ENCODE peak calls at places on chromosomes 16 and 17, in eight cellular contexts. One of them, this sample, is unnamed.

GRCh38 chr17:17966399-17966798 is 5.8 kb downstream of the TOM1L2 start:
- DNase-seq in neural progenitor cell: no peak
- DNase-seq in cardiac muscle cell: no peak
- DNase-seq in right lobe of liver: no peak
- DNase-seq in transverse colon: no peak
- DNase-seq in H1: no peak
- DNase-seq in CD8-positive, alpha-beta memory T cell: no peak
- DNase-seq in upper lobe of left lung: no peak
- DNase-seq in this sample: no peak

GRCh38 chr17:36066365-36066945 is 2.4 kb downstream of the CCL18 start:
- DNase-seq in neural progenitor cell: no peak
- DNase-seq in CD8-positive, alpha-beta memory T cell: peak; percentile 69
- DNase-seq in transverse colon: no peak
- DNase-seq in H1: no peak
- DNase-seq in right lobe of liver: no peak
- DNase-seq in upper lobe of left lung: no peak
- DNase-seq in cardiac muscle cell: no peak
- DNase-seq in this sample: no peak

GRCh38 chr17:32870027-32870670 is 6.8 kb downstream of the MYO1D start:
- DNase-seq in H1: no peak
- DNase-seq in cardiac muscle cell: no peak
- DNase-seq in neural progenitor cell: no peak
- DNase-seq in transverse colon: no peak
- DNase-seq in right lobe of liver: no peak
- DNase-seq in upper lobe of left lung: no peak
- DNase-seq in CD8-positive, alpha-beta memory T cell: no peak
- DNase-seq in this sample: no peak

GRCh38 chr17:31582151-31582907 is 190.9 kb downstream of the RAB11FIP4 start:
- DNase-seq in H1: no peak
- DNase-seq in neural progenitor cell: no peak
- DNase-seq in cardiac muscle cell: peak; percentile 77
- DNase-seq in transverse colon: peak; percentile 52
- DNase-seq in right lobe of liver: no peak
- DNase-seq in upper lobe of left lung: peak; percentile 49
- DNase-seq in CD8-positive, alpha-beta memory T cell: no peak
- DNase-seq in this sample: peak; percentile 29

GRCh38 chr17:35731239-35731931 is at the start of gene RASL10B:
- DNase-seq in transverse colon: peak; percentile 37
- DNase-seq in CD8-positive, alpha-beta memory T cell: no peak
- DNase-seq in right lobe of liver: no peak
- DNase-seq in H1: peak; percentile 85
- DNase-seq in neural progenitor cell: peak; percentile 85
- DNase-seq in upper lobe of left lung: peak; percentile 90
- DNase-seq in cardiac muscle cell: peak; percentile 62
- DNase-seq in this sample: peak; percentile 29

GRCh38 chr16:73321942-73322341 is 274.0 kb upstream of the ZFHX3 start:
- DNase-seq in right lobe of liver: no peak
- DNase-seq in neural progenitor cell: no peak
- DNase-seq in upper lobe of left lung: no peak
- DNase-seq in transverse colon: no peak
- DNase-seq in H1: no peak
- DNase-seq in cardiac muscle cell: no peak
- DNase-seq in CD8-positive, alpha-beta memory T cell: no peak
- DNase-seq in this sample: no peak

GRCh38 chr16:49524578-49525315 is 151.1 kb downstream of the C16orf78 start:
- DNase-seq in H1: no peak
- DNase-seq in neural progenitor cell: no peak
- DNase-seq in transverse colon: no peak
- DNase-seq in cardiac muscle cell: no peak
- DNase-seq in CD8-positive, alpha-beta memory T cell: no peak
- DNase-seq in upper lobe of left lung: peak; percentile 70
- DNase-seq in right lobe of liver: no peak
- DNase-seq in this sample: no peak

GRCh38 chr16:8717469-8717868 is 43.1 kb downstream of the ABAT start:
- DNase-seq in transverse colon: no peak
- DNase-seq in right lobe of liver: no peak
- DNase-seq in H1: no peak
- DNase-seq in cardiac muscle cell: no peak
- DNase-seq in neural progenitor cell: no peak
- DNase-seq in upper lobe of left lung: no peak
- DNase-seq in CD8-positive, alpha-beta memory T cell: no peak
- DNase-seq in this sample: no peak

GRCh38 chr17:41635121-41636097 is 11.0 kb upstream of the KRT17 start:
- DNase-seq in H1: no peak
- DNase-seq in neural progenitor cell: peak; percentile 48
- DNase-seq in right lobe of liver: no peak
- DNase-seq in cardiac muscle cell: peak; percentile 26
- DNase-seq in transverse colon: no peak
- DNase-seq in upper lobe of left lung: no peak
- DNase-seq in CD8-positive, alpha-beta memory T cell: no peak
- DNase-seq in this sample: no peak

GRCh38 chr17:27340990-27341595 is 47.2 kb downstream of the WSB1 start:
- DNase-seq in cardiac muscle cell: no peak
- DNase-seq in right lobe of liver: no peak
- DNase-seq in neural progenitor cell: no peak
- DNase-seq in upper lobe of left lung: no peak
- DNase-seq in transverse colon: no peak
- DNase-seq in H1: no peak
- DNase-seq in CD8-positive, alpha-beta memory T cell: no peak
- DNase-seq in this sample: no peak

GRCh38 chr17:72297326-72298115 is 176.7 kb downstream of the SOX9 start:
- DNase-seq in H1: no peak
- DNase-seq in transverse colon: no peak
- DNase-seq in upper lobe of left lung: no peak
- DNase-seq in neural progenitor cell: no peak
- DNase-seq in cardiac muscle cell: peak; percentile 61
- DNase-seq in right lobe of liver: no peak
- DNase-seq in CD8-positive, alpha-beta memory T cell: no peak
- DNase-seq in this sample: peak; percentile 60

GRCh38 chr17:57859601-57860413 is 10.0 kb upstream of the MRPS23 start:
- DNase-seq in right lobe of liver: no peak
- DNase-seq in neural progenitor cell: no peak
- DNase-seq in H1: no peak
- DNase-seq in transverse colon: no peak
- DNase-seq in upper lobe of left lung: no peak
- DNase-seq in CD8-positive, alpha-beta memory T cell: peak; percentile 1
- DNase-seq in cardiac muscle cell: no peak
- DNase-seq in this sample: no peak

GRCh38 chr16:30660424-30661251 is 2.4 kb downstream of the FBRS start:
- DNase-seq in right lobe of liver: no peak
- DNase-seq in H1: no peak
- DNase-seq in cardiac muscle cell: no peak
- DNase-seq in CD8-positive, alpha-beta memory T cell: peak; percentile 88
- DNase-seq in neural progenitor cell: no peak
- DNase-seq in transverse colon: peak; percentile 87
- DNase-seq in upper lobe of left lung: no peak
- DNase-seq in this sample: peak; percentile 50

GRCh38 chr17:56431736-56432135 is 161.8 kb upstream of the NOG start:
- DNase-seq in upper lobe of left lung: no peak
- DNase-seq in CD8-positive, alpha-beta memory T cell: no peak
- DNase-seq in right lobe of liver: no peak
- DNase-seq in transverse colon: no peak
- DNase-seq in neural progenitor cell: peak; percentile 28
- DNase-seq in H1: no peak
- DNase-seq in cardiac muscle cell: no peak
- DNase-seq in this sample: no peak

GRCh38 chr16:81521141-81521626 is 76.6 kb downstream of the CMIP start:
- DNase-seq in neural progenitor cell: no peak
- DNase-seq in upper lobe of left lung: no peak
- DNase-seq in right lobe of liver: no peak
- DNase-seq in CD8-positive, alpha-beta memory T cell: peak; percentile 95
- DNase-seq in H1: no peak
- DNase-seq in transverse colon: peak; percentile 63
- DNase-seq in cardiac muscle cell: no peak
- DNase-seq in this sample: no peak

GRCh38 chr17:30203471-30203981 is 32.0 kb downstream of the SLC6A4 start:
- DNase-seq in cardiac muscle cell: no peak
- DNase-seq in neural progenitor cell: no peak
- DNase-seq in CD8-positive, alpha-beta memory T cell: no peak
- DNase-seq in H1: peak; percentile 56
- DNase-seq in transverse colon: no peak
- DNase-seq in right lobe of liver: no peak
- DNase-seq in upper lobe of left lung: no peak
- DNase-seq in this sample: no peak

GRCh38 chr17:49908782-49909714 is 59.9 kb upstream of the DLX4 start:
- DNase-seq in cardiac muscle cell: no peak
- DNase-seq in CD8-positive, alpha-beta memory T cell: no peak
- DNase-seq in right lobe of liver: no peak
- DNase-seq in upper lobe of left lung: no peak
- DNase-seq in H1: no peak
- DNase-seq in neural progenitor cell: no peak
- DNase-seq in transverse colon: no peak
- DNase-seq in this sample: no peak
- H3K27me3 ChIP-seq in cardiac muscle cell: peaks cover 79% of the 10 kb centered on the region
- H3K27me3 ChIP-seq in CD8-positive, alpha-beta memory T cell: peaks cover 60% of the 10 kb centered on the region
- H3K27me3 ChIP-seq in right lobe of liver: peaks cover 19% of the 10 kb centered on the region
- H3K27me3 ChIP-seq in upper lobe of left lung: peaks cover 3% of the 10 kb centered on the region
- H3K27me3 ChIP-seq in H1: peaks cover 70% of the 10 kb centered on the region
- H3K27me3 ChIP-seq in neural progenitor cell: peaks cover 98% of the 10 kb centered on the region
- H3K27me3 ChIP-seq in transverse colon: peaks cover 94% of the 10 kb centered on the region
- H3K27me3 ChIP-seq in this sample: peaks cover 62% of the 10 kb centered on the region

GRCh38 chr17:47603830-47604229 is 45.9 kb upstream of the KPNB1 start:
- DNase-seq in CD8-positive, alpha-beta memory T cell: no peak
- DNase-seq in neural progenitor cell: no peak
- DNase-seq in transverse colon: no peak
- DNase-seq in upper lobe of left lung: no peak
- DNase-seq in cardiac muscle cell: no peak
- DNase-seq in right lobe of liver: no peak
- DNase-seq in H1: no peak
- DNase-seq in this sample: no peak
- H3K27ac ChIP-seq in CD8-positive, alpha-beta memory T cell: no peak overlapping the region
- H3K27ac ChIP-seq in neural progenitor cell: no peak overlapping the region
- H3K27ac ChIP-seq in transverse colon: peak overlapping the region; percentile 51
- H3K27ac ChIP-seq in upper lobe of left lung: no peak overlapping the region
- H3K27ac ChIP-seq in cardiac muscle cell: no peak overlapping the region
- H3K27ac ChIP-seq in right lobe of liver: no peak overlapping the region
- H3K27ac ChIP-seq in H1: no peak overlapping the region
- H3K27ac ChIP-seq in this sample: no peak overlapping the region

DNA sequence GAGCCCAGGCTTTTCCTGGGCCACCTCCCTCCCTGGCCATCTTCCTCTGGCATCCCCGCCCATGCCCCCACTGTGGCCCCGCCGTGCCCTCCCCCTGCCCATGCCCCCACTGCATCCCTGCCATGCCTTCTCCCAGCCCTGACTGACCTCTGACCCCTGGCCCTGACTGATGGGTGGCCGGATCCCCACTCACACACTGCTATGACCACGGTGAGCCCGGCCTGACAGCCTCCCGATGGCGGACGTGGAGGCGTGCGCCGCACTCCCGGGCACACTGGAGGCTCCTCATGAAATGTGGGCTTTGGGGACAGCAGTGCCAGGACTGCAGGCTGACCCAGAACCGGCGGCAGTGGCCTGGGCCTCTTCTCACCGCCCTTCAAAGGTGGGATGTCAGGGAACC is 10.6 kb upstream of the C1QTNF8 start:
- DNase-seq in right lobe of liver: no peak
- DNase-seq in CD8-positive, alpha-beta memory T cell: no peak
- DNase-seq in upper lobe of left lung: no peak
- DNase-seq in cardiac muscle cell: no peak
- DNase-seq in H1: no peak
- DNase-seq in neural progenitor cell: no peak
- DNase-seq in transverse colon: no peak
- DNase-seq in this sample: no peak
- H3K27me3 ChIP-seq in right lobe of liver: peaks cover 10% of the 10 kb centered on the region
- H3K27me3 ChIP-seq in CD8-positive, alpha-beta memory T cell: no peaks in the 10 kb centered on the region
- H3K27me3 ChIP-seq in upper lobe of left lung: no peaks in the 10 kb centered on the region
- H3K27me3 ChIP-seq in cardiac muscle cell: peaks cover 20% of the 10 kb centered on the region
- H3K27me3 ChIP-seq in H1: no peaks in the 10 kb centered on the region
- H3K27me3 ChIP-seq in neural progenitor cell: peaks cover 48% of the 10 kb centered on the region
- H3K27me3 ChIP-seq in transverse colon: peaks cover 77% of the 10 kb centered on the region
- H3K27me3 ChIP-seq in this sample: peaks cover 11% of the 10 kb centered on the region

GRCh38 chr17:4483012-4483840 is 15.5 kb upstream of the SPNS2 start:
- DNase-seq in right lobe of liver: no peak
- DNase-seq in transverse colon: peak; percentile 66
- DNase-seq in H1: no peak
- DNase-seq in cardiac muscle cell: no peak
- DNase-seq in neural progenitor cell: peak; percentile 7
- DNase-seq in CD8-positive, alpha-beta memory T cell: no peak
- DNase-seq in upper lobe of left lung: no peak
- DNase-seq in this sample: no peak

GRCh38 chr17:4482338-4483011 is 16.2 kb upstream of the SPNS2 start:
- DNase-seq in H1: no peak
- DNase-seq in transverse colon: peak; percentile 35
- DNase-seq in neural progenitor cell: peak; percentile 1
- DNase-seq in right lobe of liver: no peak
- DNase-seq in upper lobe of left lung: no peak
- DNase-seq in cardiac muscle cell: no peak
- DNase-seq in CD8-positive, alpha-beta memory T cell: no peak
- DNase-seq in this sample: no peak

GRCh38 chr17:4488989-4489595 is 9.6 kb upstream of the SPNS2 start:
- DNase-seq in cardiac muscle cell: no peak
- DNase-seq in transverse colon: no peak
- DNase-seq in right lobe of liver: no peak
- DNase-seq in CD8-positive, alpha-beta memory T cell: no peak
- DNase-seq in upper lobe of left lung: no peak
- DNase-seq in neural progenitor cell: no peak
- DNase-seq in H1: no peak
- DNase-seq in this sample: no peak

GRCh38 chr17:4487820-4488716 is 10.6 kb upstream of the SPNS2 start:
- DNase-seq in cardiac muscle cell: no peak
- DNase-seq in H1: no peak
- DNase-seq in transverse colon: no peak
- DNase-seq in upper lobe of left lung: no peak
- DNase-seq in CD8-positive, alpha-beta memory T cell: no peak
- DNase-seq in right lobe of liver: no peak
- DNase-seq in neural progenitor cell: no peak
- DNase-seq in this sample: no peak

DNA sequence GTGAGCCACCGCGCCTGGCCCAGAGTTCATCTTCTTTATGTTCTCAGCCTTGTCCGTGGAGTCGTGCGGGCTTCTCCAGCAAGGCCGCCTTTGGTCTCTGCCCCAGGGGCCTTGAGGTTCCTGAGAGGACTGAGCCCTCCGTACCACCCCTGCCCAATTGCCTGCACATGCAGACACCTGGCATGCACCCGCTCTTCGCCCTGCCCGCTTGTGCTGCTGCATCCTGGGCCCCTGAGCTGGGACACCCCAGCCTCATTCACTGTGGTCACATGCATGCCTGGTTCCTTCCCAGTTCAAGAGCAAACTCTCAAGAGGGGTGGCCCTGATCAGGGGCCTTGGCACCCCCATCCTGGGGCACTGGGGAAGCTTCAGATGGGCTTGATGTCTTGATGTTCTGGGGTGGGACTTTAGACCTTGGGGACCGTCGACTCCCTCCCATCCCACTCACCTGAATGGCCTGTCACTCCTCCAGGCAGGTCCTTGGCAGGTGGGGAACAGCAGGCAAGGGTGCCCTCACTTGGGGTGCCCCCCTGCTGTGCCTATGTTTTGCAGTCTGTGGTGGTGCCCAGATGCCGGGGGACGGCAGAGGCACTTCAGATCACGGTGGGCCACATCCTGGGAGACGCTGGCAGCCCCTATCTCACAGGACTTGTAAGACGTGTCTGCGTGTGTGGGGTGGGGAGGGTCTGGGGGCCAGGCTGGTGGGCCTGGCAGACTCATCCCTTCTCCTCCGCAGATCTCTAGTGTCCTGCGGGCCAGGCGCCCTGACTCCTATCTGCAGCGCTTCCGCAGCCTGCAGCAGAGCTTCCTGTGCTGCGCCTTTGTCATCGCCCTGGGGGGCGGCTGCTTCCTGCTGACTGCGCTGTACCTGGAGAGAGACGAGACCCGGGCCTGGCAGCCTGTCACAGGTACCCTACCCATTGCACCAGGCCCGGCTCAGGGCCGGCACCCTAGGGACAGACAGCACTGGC is 12.7 kb upstream of the SPNS2 start:
- DNase-seq in CD8-positive, alpha-beta memory T cell: peak; percentile 63
- DNase-seq in neural progenitor cell: no peak
- DNase-seq in cardiac muscle cell: no peak
- DNase-seq in upper lobe of left lung: no peak
- DNase-seq in right lobe of liver: no peak
- DNase-seq in H1: no peak
- DNase-seq in transverse colon: no peak
- DNase-seq in this sample: no peak
- H3K27ac ChIP-seq in CD8-positive, alpha-beta memory T cell: no peak overlapping the region
- H3K27ac ChIP-seq in neural progenitor cell: no peak overlapping the region
- H3K27ac ChIP-seq in cardiac muscle cell: no peak overlapping the region
- H3K27ac ChIP-seq in upper lobe of left lung: peak overlapping the region; percentile 52
- H3K27ac ChIP-seq in right lobe of liver: no peak overlapping the region
- H3K27ac ChIP-seq in H1: no peak overlapping the region
- H3K27ac ChIP-seq in transverse colon: no peak overlapping the region
- H3K27ac ChIP-seq in this sample: no peak overlapping the region

This sample was measured in brain microvascular endothelial cell.